ENCODE peak calls at places on chromosomes 2 and 18, in four cellular contexts. One of them, this sample, is unnamed.

GRCh38 chr2:187377335-187377734 is 70.7 kb downstream of the CALCRL start:
- DNase-seq in GM12878: no peak
- DNase-seq in HepG2: no peak
- DNase-seq in K562: no peak
- DNase-seq in this sample: no peak

GRCh38 chr18:23207191-23207955 is 72.1 kb downstream of the CABLES1 start:
- DNase-seq in GM12878: no peak
- DNase-seq in K562: peak; percentile 49
- DNase-seq in HepG2: peak; percentile 13
- DNase-seq in this sample: peak; percentile 74

GRCh38 chr2:209368924-209369323 is 54.9 kb upstream of the MAP2 start:
- DNase-seq in K562: no peak
- DNase-seq in GM12878: peak; percentile 2
- DNase-seq in HepG2: peak; percentile 54
- DNase-seq in this sample: peak; percentile 39

GRCh38 chr2:218074031-218074430 is 5.0 kb downstream of the RUFY4 start:
- DNase-seq in GM12878: no peak
- DNase-seq in HepG2: peak; percentile 40
- DNase-seq in K562: peak; percentile 43
- DNase-seq in this sample: peak; percentile 62

GRCh38 chr2:189581354-189582139 is 961 bp upstream of the SLC40A1 start:
- DNase-seq in GM12878: no peak
- DNase-seq in HepG2: peak; percentile 62
- DNase-seq in K562: peak; percentile 90
- DNase-seq in this sample: no peak

GRCh38 chr2:223943561-223944008 is 1.6 kb downstream of the WDFY1 start:
- DNase-seq in HepG2: peak; percentile 45
- DNase-seq in K562: peak; percentile 43
- DNase-seq in GM12878: no peak
- DNase-seq in this sample: peak; percentile 20

GRCh38 chr18:49613141-49613641 is 51.3 kb downstream of the LIPG start:
- DNase-seq in HepG2: no peak
- DNase-seq in K562: no peak
- DNase-seq in GM12878: no peak
- DNase-seq in this sample: no peak

GRCh38 chr18:23247896-23248295 is 112.6 kb downstream of the CABLES1 start:
- DNase-seq in HepG2: no peak
- DNase-seq in GM12878: no peak
- DNase-seq in K562: no peak
- DNase-seq in this sample: no peak

GRCh38 chr18:45119888-45120287 is 439.2 kb downstream of the SETBP1 start:
- DNase-seq in K562: no peak
- DNase-seq in GM12878: no peak
- DNase-seq in HepG2: no peak
- DNase-seq in this sample: no peak

GRCh38 chr2:162926501-162926900 is 87.9 kb upstream of the KCNH7 start:
- DNase-seq in GM12878: no peak
- DNase-seq in HepG2: peak; percentile 4
- DNase-seq in K562: no peak
- DNase-seq in this sample: no peak

GRCh38 chr2:85915606-85916303 is 27.0 kb upstream of the ST3GAL5 start:
- DNase-seq in HepG2: no peak
- DNase-seq in K562: no peak
- DNase-seq in GM12878: no peak
- DNase-seq in this sample: no peak

GRCh38 chr2:182522428-182522896 is 95.6 kb upstream of the PDE1A start:
- DNase-seq in HepG2: no peak
- DNase-seq in GM12878: no peak
- DNase-seq in K562: no peak
- DNase-seq in this sample: no peak

GRCh38 chr18:48996901-48997463 is 46.2 kb upstream of the SMAD7 start:
- DNase-seq in HepG2: peak; percentile 47
- DNase-seq in K562: no peak
- DNase-seq in GM12878: no peak
- DNase-seq in this sample: no peak

GRCh38 chr18:60003610-60004185 is 103.9 kb downstream of the PMAIP1 start:
- DNase-seq in GM12878: no peak
- DNase-seq in HepG2: no peak
- DNase-seq in K562: no peak
- DNase-seq in this sample: no peak

GRCh38 chr2:40202798-40203400 is 249.0 kb downstream of the SLC8A1 start:
- DNase-seq in GM12878: no peak
- DNase-seq in K562: no peak
- DNase-seq in HepG2: no peak
- DNase-seq in this sample: no peak

GRCh38 chr18:57792741-57793629 is 10.1 kb downstream of the ATP8B1 start:
- DNase-seq in GM12878: no peak
- DNase-seq in K562: no peak
- DNase-seq in HepG2: no peak
- DNase-seq in this sample: no peak

GRCh38 chr2:64606495-64607363 is 47.0 kb downstream of the SERTAD2 start:
- DNase-seq in HepG2: peak; percentile 76
- DNase-seq in GM12878: peak; percentile 83
- DNase-seq in K562: peak; percentile 94
- DNase-seq in this sample: no peak

GRCh38 chr2:66462196-66462825 is 27.4 kb downstream of the MEIS1 start:
- DNase-seq in K562: no peak
- DNase-seq in HepG2: no peak
- DNase-seq in GM12878: no peak
- DNase-seq in this sample: no peak

GRCh38 chr2:101063753-101064502 is 61.8 kb downstream of the RPL31 start:
- DNase-seq in K562: no peak
- DNase-seq in GM12878: no peak
- DNase-seq in HepG2: no peak
- DNase-seq in this sample: no peak

GRCh38 chr2:38959938-38960608 is 70.4 kb downstream of the ARHGEF33 start:
- DNase-seq in GM12878: no peak
- DNase-seq in HepG2: no peak
- DNase-seq in K562: no peak
- DNase-seq in this sample: no peak
- TF ChIP-seq SP1 in GM12878: no peak
- TF ChIP-seq SP1 in HepG2: no peak
- TF ChIP-seq SP1 in K562: no peak
- TF ChIP-seq SP1 in this sample: no peak

GRCh38 chr2:127664065-127664894 is 11.1 kb downstream of the LIMS2 start:
- DNase-seq in GM12878: no peak
- DNase-seq in HepG2: no peak
- DNase-seq in K562: no peak
- DNase-seq in this sample: no peak
- TF ChIP-seq TARDBP in GM12878: no peak
- TF ChIP-seq TARDBP in HepG2: no peak
- TF ChIP-seq TARDBP in K562: no peak
- TF ChIP-seq TARDBP in this sample: no peak

GRCh38 chr2:221777119-221777518 is 205.0 kb upstream of the EPHA4 start:
- DNase-seq in GM12878: no peak
- DNase-seq in K562: no peak
- DNase-seq in HepG2: no peak
- DNase-seq in this sample: no peak

GRCh38 chr2:221780281-221780688 is 208.2 kb upstream of the EPHA4 start:
- DNase-seq in K562: no peak
- DNase-seq in HepG2: no peak
- DNase-seq in GM12878: no peak
- DNase-seq in this sample: no peak

GRCh38 chr2:221774136-221774535 is 202.0 kb upstream of the EPHA4 start:
- DNase-seq in GM12878: no peak
- DNase-seq in HepG2: no peak
- DNase-seq in K562: no peak
- DNase-seq in this sample: no peak

GRCh38 chr2:221779614-221780067 is 207.5 kb upstream of the EPHA4 start:
- DNase-seq in GM12878: no peak
- DNase-seq in K562: no peak
- DNase-seq in HepG2: no peak
- DNase-seq in this sample: no peak
- TF ChIP-seq SP1 in GM12878: no peak
- TF ChIP-seq SP1 in K562: no peak
- TF ChIP-seq SP1 in HepG2: no peak
- TF ChIP-seq SP1 in this sample: no peak

DNA sequence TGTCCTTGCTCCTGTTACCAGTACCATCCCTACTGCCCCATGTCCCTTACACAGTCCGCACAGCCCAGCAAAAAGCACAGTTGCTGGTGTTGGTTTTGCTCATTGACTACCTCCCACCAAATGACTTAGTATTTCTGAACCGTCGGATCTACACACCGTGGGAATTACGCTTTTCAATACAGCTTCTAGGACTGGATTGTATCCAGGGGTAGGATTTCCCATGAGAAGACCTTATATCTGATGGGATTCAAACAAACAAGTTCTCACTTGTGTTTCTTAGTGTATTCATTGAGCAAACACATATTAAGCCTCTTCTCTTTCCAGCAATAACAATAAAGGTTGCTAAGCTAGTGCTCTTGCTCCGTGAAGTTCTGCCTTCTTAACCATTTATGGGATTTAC is 25.8 kb downstream of the TRAPPC12 start:
- DNase-seq in GM12878: no peak
- DNase-seq in K562: no peak
- DNase-seq in HepG2: no peak
- DNase-seq in this sample: no peak
- TF ChIP-seq TARDBP in GM12878: no peak
- TF ChIP-seq TARDBP in K562: no peak
- TF ChIP-seq TARDBP in HepG2: no peak
- TF ChIP-seq TARDBP in this sample: no peak

GRCh38 chr2:58633576-58634365 is 392.6 kb upstream of the FANCL start:
- DNase-seq in GM12878: no peak
- DNase-seq in K562: no peak
- DNase-seq in HepG2: peak; percentile 14
- DNase-seq in this sample: no peak
- TF ChIP-seq SP1 in GM12878: no peak
- TF ChIP-seq SP1 in K562: no peak
- TF ChIP-seq SP1 in HepG2: no peak
- TF ChIP-seq SP1 in this sample: no peak

DNA sequence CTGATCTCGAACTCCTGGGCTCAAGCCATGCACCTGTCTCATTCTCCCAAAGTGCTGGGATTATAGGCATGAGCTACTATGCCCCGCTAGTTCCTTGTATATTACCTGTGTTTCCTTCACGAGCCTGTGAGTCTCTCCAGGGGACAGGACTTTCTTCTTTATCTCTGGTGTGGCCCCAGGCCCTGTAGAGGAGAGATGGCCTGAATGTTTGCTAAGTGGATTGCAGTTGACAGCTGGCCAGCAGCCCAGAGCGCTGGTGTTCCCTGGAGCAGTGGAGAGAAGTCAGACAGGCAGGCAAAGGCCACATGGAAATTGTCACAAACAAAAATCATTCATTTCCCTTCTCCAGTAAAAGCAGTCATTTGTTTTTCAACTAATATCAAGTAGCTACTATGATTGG is 17.9 kb downstream of the LPIN1 start:
- DNase-seq in K562: peak; percentile 27
- DNase-seq in GM12878: no peak
- DNase-seq in HepG2: no peak
- DNase-seq in this sample: no peak
- TF ChIP-seq TARDBP in K562: no peak
- TF ChIP-seq TARDBP in GM12878: no peak
- TF ChIP-seq TARDBP in HepG2: no peak
- TF ChIP-seq TARDBP in this sample: no peak

GRCh38 chr2:215428060-215428910 is 7.6 kb downstream of the FN1 start:
- DNase-seq in K562: no peak
- DNase-seq in GM12878: no peak
- DNase-seq in HepG2: no peak
- DNase-seq in this sample: no peak
- TF ChIP-seq SP1 in K562: no peak
- TF ChIP-seq SP1 in GM12878: no peak
- TF ChIP-seq SP1 in HepG2: no peak
- TF ChIP-seq SP1 in this sample: no peak

DNA sequence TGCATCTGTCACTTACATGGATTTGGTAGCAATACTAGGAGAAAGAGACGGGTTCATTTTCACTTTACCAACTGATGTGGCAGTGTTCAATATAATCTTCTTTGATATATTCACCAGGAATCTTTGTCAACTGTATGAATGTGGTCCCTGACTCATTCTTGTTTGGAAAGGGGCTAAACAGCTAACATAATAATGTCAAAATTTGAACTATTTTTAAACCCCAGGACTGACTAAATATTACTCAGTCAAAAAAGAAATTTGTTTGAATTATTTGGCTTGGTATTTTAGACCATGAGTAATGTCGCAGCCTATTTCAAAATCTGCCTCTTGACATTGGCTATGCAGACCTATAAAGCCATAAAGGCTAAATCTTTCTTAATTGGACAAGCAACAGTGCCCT is 413.7 kb upstream of the RGPD4 start:
- DNase-seq in K562: no peak
- DNase-seq in GM12878: no peak
- DNase-seq in HepG2: no peak
- DNase-seq in this sample: no peak
- TF ChIP-seq TARDBP in K562: no peak
- TF ChIP-seq TARDBP in GM12878: no peak
- TF ChIP-seq TARDBP in HepG2: no peak
- TF ChIP-seq TARDBP in this sample: no peak